ENCODE peak calls at places on chromosomes 16 and 17, in eight cellular contexts. S, X, V, K, W, C, H and Z are unnamed samples.

GRCh38 chr16:88005148-88005547 is 53.9 kb downstream of the BANP start:
- DNase-seq in S (no peak), X (no peak), V (no peak), K (no peak), W (peak), C (no peak), H (no peak), Z (no peak)

GRCh38 chr17:80348551-80349436 is 66.2 kb upstream of the ENDOV start:
- DNase-seq in S (no peak), X (no peak), V (no peak), K (no peak), W (no peak), C (peak), H (no peak), Z (peak)

GRCh38 chr17:75617218-75617617 is 16.0 kb upstream of the SMIM5 start:
- DNase-seq in S (no peak), X (no peak), V (no peak), K (no peak), W (no peak), C (no peak), H (no peak), Z (no peak)

GRCh38 chr16:83891742-83892141 is 7.2 kb upstream of the MLYCD start:
- DNase-seq in S (no peak), X (no peak), V (no peak), K (peak), W (no peak), C (no peak), H (no peak), Z (no peak)

GRCh38 chr17:80856863-80857488 is 134.7 kb upstream of the CHMP6 start:
- DNase-seq in S (no peak), X (no peak), V (no peak), K (no peak), W (no peak), C (no peak), H (no peak), Z (no peak)

GRCh38 chr16:61730997-61731396 is 305.2 kb downstream of the CDH8 start:
- DNase-seq in S (no peak), X (no peak), V (no peak), K (no peak), W (no peak), C (no peak), H (no peak), Z (no peak)

GRCh38 chr17:8137645-8138342 is 13.9 kb upstream of the HES7 start:
- DNase-seq in S (no peak), X (no peak), V (no peak), K (no peak), W (no peak), C (no peak), H (no peak), Z (no peak)

GRCh38 chr17:72303787-72304733 is 183.2 kb downstream of the SOX9 start:
- DNase-seq in S (no peak), X (no peak), V (no peak), K (no peak), W (no peak), C (no peak), H (no peak), Z (no peak)

GRCh38 chr17:47860396-47860795 is 9.4 kb upstream of the SP6 start:
- DNase-seq in S (no peak), X (no peak), V (no peak), K (no peak), W (no peak), C (no peak), H (no peak), Z (no peak)

GRCh38 chr17:13646411-13646810 is 44.7 kb upstream of the HS3ST3A1 start:
- DNase-seq in S (no peak), X (peak), V (no peak), K (no peak), W (no peak), C (peak), H (no peak), Z (peak)

GRCh38 chr17:77306790-77307478 is 166.2 kb downstream of the SEC14L1 start:
- DNase-seq in S (no peak), X (no peak), V (no peak), K (peak), W (no peak), C (no peak), H (no peak), Z (no peak)

GRCh38 chr16:64996641-64997040 is 125.2 kb downstream of the CDH11 start:
- DNase-seq in S (no peak), X (no peak), V (no peak), K (no peak), W (no peak), C (no peak), H (no peak), Z (no peak)

GRCh38 chr16:4506450-4506849 is 30.3 kb downstream of the HMOX2 start:
- DNase-seq in S (peak), X (peak), V (no peak), K (peak), W (no peak), C (peak), H (peak), Z (peak)

GRCh38 chr16:63289834-63290460 is 1253.7 kb upstream of the CDH8 start:
- DNase-seq in S (peak), X (peak), V (peak), K (peak), W (no peak), C (peak), H (peak), Z (no peak)

GRCh38 chr17:17191961-17192381 is 14.2 kb downstream of the PLD6 start:
- DNase-seq in S (no peak), X (peak), V (no peak), K (no peak), W (no peak), C (no peak), H (no peak), Z (no peak)

GRCh38 chr17:58452738-58453137 is 35.4 kb upstream of the RNF43 start:
- DNase-seq in S (no peak), X (peak), V (no peak), K (no peak), W (no peak), C (no peak), H (no peak), Z (no peak)

GRCh38 chr17:68346448-68346847 is 55.2 kb downstream of the ARSG start:
- DNase-seq in S (no peak), X (no peak), V (no peak), K (no peak), W (no peak), C (no peak), H (no peak), Z (no peak)

GRCh38 chr17:73706858-73707257 is 62.6 kb upstream of the SDK2 start:
- DNase-seq in S (no peak), X (no peak), V (no peak), K (no peak), W (no peak), C (no peak), H (no peak), Z (no peak)

GRCh38 chr16:80300876-80301275 is 239.9 kb upstream of the DYNLRB2 start:
- DNase-seq in S (no peak), X (peak), V (no peak), K (no peak), W (no peak), C (peak), H (no peak), Z (no peak)

GRCh38 chr16:14452066-14452465 is 178.0 kb downstream of the PARN start:
- DNase-seq in S (no peak), X (no peak), V (no peak), K (no peak), W (no peak), C (no peak), H (no peak), Z (no peak)

GRCh38 chr17:61488878-61489718 is 36.9 kb downstream of the TBX4 start:
- DNase-seq in S (peak), X (no peak), V (no peak), K (peak), W (no peak), C (no peak), H (no peak), Z (no peak)

GRCh38 chr17:19573075-19573474 is 39.4 kb downstream of the SLC47A1 start:
- DNase-seq in S (no peak), X (no peak), V (no peak), K (no peak), W (no peak), C (no peak), H (no peak), Z (no peak)

GRCh38 chr17:4858068-4858879 is 25.1 kb downstream of the MINK1 start:
- DNase-seq in S (no peak), X (peak), V (no peak), K (no peak), W (no peak), C (peak), H (peak), Z (no peak)

GRCh38 chr17:29562615-29563014 is 4.2 kb downstream of the ABHD15 start:
- DNase-seq in S (no peak), X (no peak), V (no peak), K (no peak), W (peak), C (no peak), H (no peak), Z (no peak)

GRCh38 chr16:75938818-75939217 is 212.5 kb upstream of the CPHXL start:
- DNase-seq in S (no peak), X (no peak), V (no peak), K (no peak), W (no peak), C (no peak), H (no peak), Z (no peak)

GRCh38 chr17:59423137-59423703 is 91.8 kb downstream of the YPEL2 start:
- DNase-seq in S (no peak), X (peak), V (no peak), K (peak), W (no peak), C (peak), H (no peak), Z (peak)

GRCh38 chr17:9363440-9364350 is 211.9 kb downstream of the STX8 start:
- DNase-seq in S (no peak), X (peak), V (no peak), K (no peak), W (no peak), C (no peak), H (no peak), Z (peak)

GRCh38 chr16:5903797-5904196 is 806.2 kb upstream of the EEF2KMT start:
- DNase-seq in S (no peak), X (no peak), V (no peak), K (no peak), W (no peak), C (no peak), H (no peak), Z (no peak)

GRCh38 chr17:75047398-75048098 is 523 bp downstream of the KCTD2 start:
- DNase-seq in S (no peak), X (peak), V (no peak), K (no peak), W (peak), C (no peak), H (peak), Z (no peak)

GRCh38 chr17:4950075-4950756 is 703 bp upstream of the ENO3 start:
- DNase-seq in S (no peak), X (no peak), V (no peak), K (peak), W (peak), C (peak), H (no peak), Z (peak)

GRCh38 chr16:49576173-49576494 is 202.5 kb downstream of the C16orf78 start:
- DNase-seq in S (no peak), X (no peak), V (no peak), K (no peak), W (no peak), C (no peak), H (no peak), Z (no peak)

GRCh38 chr17:2275722-2276121 is 27.9 kb downstream of the SMG6 start:
- DNase-seq in S (no peak), X (no peak), V (no peak), K (no peak), W (no peak), C (no peak), H (no peak), Z (no peak)

GRCh38 chr17:77840156-77840555 is 118.3 kb upstream of the TNRC6C start:
- DNase-seq in S (no peak), X (peak), V (no peak), K (no peak), W (peak), C (no peak), H (no peak), Z (no peak)

GRCh38 chr16:75593825-75594820 is 27.9 kb downstream of the GABARAPL2 start:
- DNase-seq in S (no peak), X (peak), V (peak), K (peak), W (no peak), C (peak), H (no peak), Z (peak)

GRCh38 chr17:78950870-78951269 is 25.7 kb upstream of the TIMP2 start:
- DNase-seq in S (no peak), X (no peak), V (no peak), K (no peak), W (no peak), C (no peak), H (no peak), Z (no peak)

GRCh38 chr17:65231086-65231485 is 93.9 kb downstream of the RGS9 start:
- DNase-seq in S (no peak), X (no peak), V (no peak), K (peak), W (no peak), C (no peak), H (no peak), Z (peak)